ENCODE peak calls at places on chromosomes 12 and 14, in six cellular contexts. One of them, this sample, is unnamed. For H3K36me3, the result is how much of the 10 kb centered on the place peaks cover.

GRCh38 chr12:38919191-38919590 is 13.8 kb upstream of the CPNE8 start:
- DNase-seq in suprapubic skin: no peak
- DNase-seq in PC-3: peak
- DNase-seq in mucosa of descending colon: no peak
- DNase-seq in mammary epithelial cell: peak
- DNase-seq in GM23338: no peak
- DNase-seq in this sample: no peak

GRCh38 chr12:132622437-132623071 is 4.0 kb downstream of the P2RX2 start:
- DNase-seq in suprapubic skin: peak
- DNase-seq in PC-3: peak
- DNase-seq in mucosa of descending colon: no peak
- DNase-seq in mammary epithelial cell: no peak
- DNase-seq in GM23338: no peak
- DNase-seq in this sample: no peak

GRCh38 chr14:58216544-58216943 is 16.6 kb downstream of the ACTR10 start:
- DNase-seq in suprapubic skin: no peak
- DNase-seq in PC-3: no peak
- DNase-seq in mucosa of descending colon: no peak
- DNase-seq in mammary epithelial cell: no peak
- DNase-seq in GM23338: no peak
- DNase-seq in this sample: no peak

GRCh38 chr14:56858422-56858821 is 48.1 kb upstream of the OTX2 start:
- DNase-seq in suprapubic skin: no peak
- DNase-seq in PC-3: no peak
- DNase-seq in mucosa of descending colon: no peak
- DNase-seq in mammary epithelial cell: no peak
- DNase-seq in GM23338: peak
- DNase-seq in this sample: no peak

GRCh38 chr14:91350813-91351507 is 66.7 kb downstream of the CCDC88C start:
- DNase-seq in suprapubic skin: no peak
- DNase-seq in PC-3: no peak
- DNase-seq in mucosa of descending colon: no peak
- DNase-seq in mammary epithelial cell: no peak
- DNase-seq in GM23338: no peak
- DNase-seq in this sample: no peak

GRCh38 chr12:132587781-132588180 is 22.6 kb downstream of the LRCOL1 start:
- DNase-seq in suprapubic skin: no peak
- DNase-seq in PC-3: no peak
- DNase-seq in mucosa of descending colon: no peak
- DNase-seq in mammary epithelial cell: no peak
- DNase-seq in GM23338: no peak
- DNase-seq in this sample: no peak

GRCh38 chr12:70353780-70354640 is 12.1 kb upstream of the KCNMB4 start:
- DNase-seq in suprapubic skin: no peak
- DNase-seq in PC-3: no peak
- DNase-seq in mucosa of descending colon: no peak
- DNase-seq in mammary epithelial cell: no peak
- DNase-seq in GM23338: no peak
- DNase-seq in this sample: no peak

GRCh38 chr12:29067430-29067829 is 81.6 kb upstream of the FAR2 start:
- DNase-seq in suprapubic skin: no peak
- DNase-seq in PC-3: no peak
- DNase-seq in mucosa of descending colon: no peak
- DNase-seq in mammary epithelial cell: no peak
- DNase-seq in GM23338: no peak
- DNase-seq in this sample: no peak

GRCh38 chr14:56189306-56189705 is 71.1 kb downstream of the PELI2 start:
- DNase-seq in suprapubic skin: no peak
- DNase-seq in PC-3: peak
- DNase-seq in mucosa of descending colon: no peak
- DNase-seq in mammary epithelial cell: peak
- DNase-seq in GM23338: no peak
- DNase-seq in this sample: no peak

GRCh38 chr12:121579190-121579791 is 1.5 kb downstream of the KDM2B start:
- DNase-seq in suprapubic skin: no peak
- DNase-seq in PC-3: peak
- DNase-seq in mucosa of descending colon: peak
- DNase-seq in mammary epithelial cell: no peak
- DNase-seq in GM23338: peak
- DNase-seq in this sample: no peak

GRCh38 chr14:83874662-83875061 is 1655.3 kb upstream of the FLRT2 start:
- DNase-seq in suprapubic skin: no peak
- DNase-seq in PC-3: no peak
- DNase-seq in mucosa of descending colon: no peak
- DNase-seq in mammary epithelial cell: no peak
- DNase-seq in GM23338: no peak
- DNase-seq in this sample: no peak

GRCh38 chr14:67166450-67166853 is 22.8 kb upstream of the GARIN2 start:
- DNase-seq in suprapubic skin: no peak
- DNase-seq in PC-3: peak
- DNase-seq in mucosa of descending colon: no peak
- DNase-seq in mammary epithelial cell: peak
- DNase-seq in GM23338: peak
- DNase-seq in this sample: no peak

GRCh38 chr12:116861331-116861730 is 19.9 kb downstream of the HRK start:
- DNase-seq in suprapubic skin: no peak
- DNase-seq in PC-3: peak
- DNase-seq in mucosa of descending colon: peak
- DNase-seq in mammary epithelial cell: no peak
- DNase-seq in GM23338: no peak
- DNase-seq in this sample: peak

GRCh38 chr12:101021911-101022388 is 188.1 kb downstream of the SLC5A8 start:
- DNase-seq in suprapubic skin: no peak
- DNase-seq in PC-3: peak
- DNase-seq in mucosa of descending colon: no peak
- DNase-seq in mammary epithelial cell: peak
- DNase-seq in GM23338: no peak
- DNase-seq in this sample: no peak

GRCh38 chr12:46065412-46066166 is 75.2 kb upstream of the SCAF11 start:
- DNase-seq in suprapubic skin: no peak
- DNase-seq in PC-3: no peak
- DNase-seq in mucosa of descending colon: no peak
- DNase-seq in mammary epithelial cell: no peak
- DNase-seq in GM23338: no peak
- DNase-seq in this sample: no peak

GRCh38 chr12:45568808-45569207 is 160.7 kb upstream of the ARID2 start:
- DNase-seq in suprapubic skin: no peak
- DNase-seq in PC-3: no peak
- DNase-seq in mucosa of descending colon: no peak
- DNase-seq in mammary epithelial cell: no peak
- DNase-seq in GM23338: no peak
- DNase-seq in this sample: no peak

GRCh38 chr12:40312982-40313576 is 88.3 kb downstream of the LRRK2 start:
- DNase-seq in suprapubic skin: no peak
- DNase-seq in PC-3: peak
- DNase-seq in mucosa of descending colon: no peak
- DNase-seq in mammary epithelial cell: no peak
- DNase-seq in GM23338: peak
- DNase-seq in this sample: no peak

GRCh38 chr12:4909397-4909733 is 340 bp upstream of the KCNA1 start:
- DNase-seq in suprapubic skin: no peak
- DNase-seq in PC-3: no peak
- DNase-seq in mucosa of descending colon: no peak
- DNase-seq in mammary epithelial cell: no peak
- DNase-seq in GM23338: peak
- DNase-seq in this sample: no peak

GRCh38 chr12:50918584-50919316 is 33.6 kb upstream of the HIGD1C start:
- DNase-seq in suprapubic skin: no peak
- DNase-seq in PC-3: no peak
- DNase-seq in mucosa of descending colon: no peak
- DNase-seq in mammary epithelial cell: no peak
- DNase-seq in GM23338: no peak
- DNase-seq in this sample: no peak

GRCh38 chr14:94770815-94771190 is 890 bp upstream of the GSC start:
- DNase-seq in suprapubic skin: no peak
- DNase-seq in PC-3: no peak
- DNase-seq in mucosa of descending colon: no peak
- DNase-seq in mammary epithelial cell: no peak
- DNase-seq in GM23338: peak
- DNase-seq in this sample: no peak

GRCh38 chr12:44774815-44775411 is 101.2 kb downstream of the NELL2 start:
- DNase-seq in suprapubic skin: no peak
- DNase-seq in PC-3: peak
- DNase-seq in mucosa of descending colon: peak
- DNase-seq in mammary epithelial cell: peak
- DNase-seq in GM23338: peak
- DNase-seq in this sample: no peak

GRCh38 chr12:106106892-106107291 is 31.9 kb downstream of the NUAK1 start:
- DNase-seq in suprapubic skin: no peak
- DNase-seq in PC-3: peak
- DNase-seq in mucosa of descending colon: no peak
- DNase-seq in mammary epithelial cell: peak
- DNase-seq in GM23338: peak
- DNase-seq in this sample: no peak

GRCh38 chr12:93352321-93352720 is 25.4 kb upstream of the NUDT4 start:
- DNase-seq in suprapubic skin: no peak
- DNase-seq in PC-3: no peak
- DNase-seq in mucosa of descending colon: no peak
- DNase-seq in mammary epithelial cell: no peak
- DNase-seq in GM23338: no peak
- DNase-seq in this sample: no peak

GRCh38 chr12:93361159-93361919 is 16.4 kb upstream of the NUDT4 start:
- DNase-seq in suprapubic skin: no peak
- DNase-seq in PC-3: no peak
- DNase-seq in mucosa of descending colon: no peak
- DNase-seq in mammary epithelial cell: peak
- DNase-seq in GM23338: peak
- DNase-seq in this sample: peak

GRCh38 chr12:93358821-93359220 is 18.9 kb upstream of the NUDT4 start:
- DNase-seq in suprapubic skin: no peak
- DNase-seq in PC-3: no peak
- DNase-seq in mucosa of descending colon: no peak
- DNase-seq in mammary epithelial cell: no peak
- DNase-seq in GM23338: no peak
- DNase-seq in this sample: no peak

GRCh38 chr12:93356214-93356613 is 21.5 kb upstream of the NUDT4 start:
- DNase-seq in suprapubic skin: no peak
- DNase-seq in PC-3: no peak
- DNase-seq in mucosa of descending colon: no peak
- DNase-seq in mammary epithelial cell: no peak
- DNase-seq in GM23338: no peak
- DNase-seq in this sample: no peak

GRCh38 chr12:93358058-93358457 is 19.7 kb upstream of the NUDT4 start:
- DNase-seq in suprapubic skin: no peak
- DNase-seq in PC-3: no peak
- DNase-seq in mucosa of descending colon: no peak
- DNase-seq in mammary epithelial cell: no peak
- DNase-seq in GM23338: no peak
- DNase-seq in this sample: no peak
- H3K4me3 ChIP-seq in suprapubic skin: no peak
- H3K4me3 ChIP-seq in PC-3: no peak
- H3K4me3 ChIP-seq in mucosa of descending colon: no peak
- H3K4me3 ChIP-seq in mammary epithelial cell: no peak
- H3K4me3 ChIP-seq in GM23338: no peak
- H3K4me3 ChIP-seq in this sample: no peak

GRCh38 chr14:75535164-75535898 is 13.1 kb downstream of the BATF start:
- DNase-seq in suprapubic skin: no peak
- DNase-seq in PC-3: no peak
- DNase-seq in mucosa of descending colon: no peak
- DNase-seq in mammary epithelial cell: no peak
- DNase-seq in GM23338: no peak
- DNase-seq in this sample: no peak

GRCh38 chr14:75531256-75531655 is 9.0 kb downstream of the BATF start:
- DNase-seq in suprapubic skin: no peak
- DNase-seq in PC-3: no peak
- DNase-seq in mucosa of descending colon: no peak
- DNase-seq in mammary epithelial cell: no peak
- DNase-seq in GM23338: no peak
- DNase-seq in this sample: no peak

GRCh38 chr14:75531660-75532317 is 9.5 kb downstream of the BATF start:
- DNase-seq in suprapubic skin: no peak
- DNase-seq in PC-3: peak
- DNase-seq in mucosa of descending colon: no peak
- DNase-seq in mammary epithelial cell: no peak
- DNase-seq in GM23338: no peak
- DNase-seq in this sample: no peak

GRCh38 chr14:75537071-75537470 is 14.8 kb downstream of the BATF start:
- DNase-seq in suprapubic skin: no peak
- DNase-seq in PC-3: no peak
- DNase-seq in mucosa of descending colon: no peak
- DNase-seq in mammary epithelial cell: no peak
- DNase-seq in GM23338: no peak
- DNase-seq in this sample: no peak

GRCh38 chr14:75533791-75534190 is 11.5 kb downstream of the BATF start:
- DNase-seq in suprapubic skin: no peak
- DNase-seq in PC-3: no peak
- DNase-seq in mucosa of descending colon: no peak
- DNase-seq in mammary epithelial cell: no peak
- DNase-seq in GM23338: no peak
- DNase-seq in this sample: no peak
- H3K36me3 ChIP-seq in suprapubic skin: under half
- H3K36me3 ChIP-seq in PC-3: under half
- H3K36me3 ChIP-seq in mucosa of descending colon: under half
- H3K36me3 ChIP-seq in mammary epithelial cell: under half
- H3K36me3 ChIP-seq in GM23338: under half
- H3K36me3 ChIP-seq in this sample: under half

DNA sequence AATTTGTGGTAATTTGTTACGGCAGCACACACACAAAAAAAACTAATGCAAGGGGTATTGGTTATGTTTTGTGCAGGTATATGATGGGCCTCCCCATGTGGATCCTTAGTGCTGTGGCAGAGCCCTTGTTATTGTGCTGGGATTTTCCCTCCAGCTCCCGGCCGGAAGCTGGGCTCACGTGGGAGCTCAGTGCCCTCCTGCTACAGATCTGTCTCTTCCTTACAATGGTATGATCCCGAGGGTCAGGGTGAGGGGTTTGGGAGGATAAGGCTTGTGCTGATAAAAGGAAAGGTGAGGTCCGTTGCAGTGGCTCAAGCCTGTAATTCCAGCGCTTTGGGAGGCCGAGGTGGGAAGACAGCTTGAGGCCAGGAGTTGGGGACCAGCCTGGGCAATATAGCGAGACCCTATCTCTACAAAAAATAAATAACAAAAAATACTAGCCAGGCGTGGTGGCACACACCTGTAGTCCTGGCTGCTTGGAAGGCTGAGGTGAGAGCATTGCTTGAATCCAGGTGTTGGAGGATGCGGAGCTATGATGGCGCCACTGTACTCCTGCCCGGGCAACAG is 861 bp upstream of the SLC48A1 start:
- DNase-seq in suprapubic skin: no peak
- DNase-seq in PC-3: no peak
- DNase-seq in mucosa of descending colon: no peak
- DNase-seq in mammary epithelial cell: no peak
- DNase-seq in GM23338: no peak
- DNase-seq in this sample: no peak
- H3K4me3 ChIP-seq in suprapubic skin: peak
- H3K4me3 ChIP-seq in PC-3: peak
- H3K4me3 ChIP-seq in mucosa of descending colon: no peak
- H3K4me3 ChIP-seq in mammary epithelial cell: no peak
- H3K4me3 ChIP-seq in GM23338: peak
- H3K4me3 ChIP-seq in this sample: peak

DNA sequence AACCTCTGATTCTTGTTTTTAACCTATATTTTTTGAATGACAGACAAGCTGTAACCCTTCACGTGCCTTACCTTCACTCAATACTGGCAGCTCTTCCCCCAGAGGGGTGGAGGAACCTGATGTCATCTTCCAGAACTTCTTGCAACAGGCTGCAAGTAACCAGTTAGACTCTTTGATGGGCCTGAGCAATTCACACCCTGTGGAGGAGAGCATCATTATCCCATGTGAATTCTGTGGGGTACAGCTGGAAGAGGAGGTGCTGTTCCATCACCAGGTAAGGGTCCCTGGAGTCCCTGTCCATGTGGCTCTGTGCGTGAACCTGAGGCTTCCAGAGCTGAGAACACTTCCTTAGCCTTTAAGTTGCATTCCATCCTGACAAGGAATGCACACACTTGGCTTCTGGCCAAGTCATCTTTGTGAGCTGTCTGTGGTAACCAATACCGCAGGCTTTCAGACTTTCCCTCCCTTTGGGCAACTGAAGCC is 22.7 kb downstream of the TRAFD1 start:
- DNase-seq in suprapubic skin: no peak
- DNase-seq in PC-3: peak
- DNase-seq in mucosa of descending colon: no peak
- DNase-seq in mammary epithelial cell: peak
- DNase-seq in GM23338: no peak
- DNase-seq in this sample: no peak
- H3K36me3 ChIP-seq in suprapubic skin: half or more
- H3K36me3 ChIP-seq in PC-3: half or more
- H3K36me3 ChIP-seq in mucosa of descending colon: under half
- H3K36me3 ChIP-seq in mammary epithelial cell: under half
- H3K36me3 ChIP-seq in GM23338: under half
- H3K36me3 ChIP-seq in this sample: half or more